ENCODE peak calls at places on chromosome 3, in nine cellular contexts. Q is bronchial epithelial cell; D is CD8-positive, alpha-beta T cell; V is stimulated activated CD4-positive, alpha-beta T cell treated with anti-CD3 and anti-CD28 coated beads, Interleukin-4, amount 100 ng/mL, for 24 hours; B is activated CD4-positive, CD25-positive, alpha-beta regulatory T cell treated with anti-CD3 and anti-CD28 coated beads, Interleukin-2, amount 50 U/mL, for 16 hours; X is substantia nigra; C is AML-193; L is nephron progenitor cell; P is hypothalamus. G is an unnamed sample.

GRCh38 chr3:77931272-77932009 is 891.5 kb downstream of the ROBO2 start:
- DNase-seq in V (no peak), C (no peak), B (no peak), D (no peak), X (no peak), P (no peak), L (no peak), Q (no peak), G (no peak)

GRCh38 chr3:53801319-53801718 is 44.9 kb downstream of the CHDH start:
- DNase-seq in B (no peak), L (no peak), X (no peak), D (no peak), C (no peak), V (no peak), P (no peak), Q (no peak), G (no peak)

GRCh38 chr3:52402101-52402521 is 42.8 kb downstream of the SEMA3G start:
- DNase-seq in X (no peak), Q (no peak), B (no peak), V (no peak), D (no peak), L (no peak), C (no peak), P (no peak), G (no peak)

GRCh38 chr3:57855943-57856342 is 99.8 kb downstream of the SLMAP start:
- DNase-seq in P (no peak), C (no peak), V (no peak), L (no peak), D (no peak), Q (no peak), B (no peak), X (no peak), G (no peak)

GRCh38 chr3:102113421-102114041 is 264.2 kb downstream of the NFKBIZ start:
- DNase-seq in V (no peak), X (no peak), L (no peak), B (no peak), Q (peak; percentile 32), D (no peak), C (no peak), P (no peak), G (no peak)

GRCh38 chr3:135412475-135412874 is 553.1 kb upstream of the PPP2R3A start:
- DNase-seq in B (no peak), D (no peak), P (no peak), L (no peak), X (no peak), V (no peak), C (no peak), Q (no peak), G (no peak)

GRCh38 chr3:159950156-159950898 is 38.3 kb upstream of the IL12A start:
- DNase-seq in D (no peak), L (no peak), Q (no peak), P (no peak), V (no peak), X (no peak), B (no peak), C (no peak), G (peak; percentile 51)

GRCh38 chr3:39133822-39134221 is 19.6 kb downstream of the CSRNP1 start:
- DNase-seq in D (no peak), Q (no peak), P (no peak), C (no peak), L (no peak), V (no peak), X (no peak), B (no peak), G (no peak)

GRCh38 chr3:37346227-37347005 is 172.0 kb upstream of the LRRFIP2 start:
- DNase-seq in Q (no peak), P (no peak), C (no peak), D (no peak), L (no peak), B (no peak), V (no peak), X (no peak), G (no peak)

GRCh38 chr3:148631124-148631903 is 66.4 kb upstream of the AGTR1 start:
- DNase-seq in C (no peak), D (no peak), L (peak; percentile 12), P (no peak), B (no peak), Q (no peak), X (no peak), V (no peak), G (peak; percentile 61)

GRCh38 chr3:51373658-51374421 is 11.3 kb upstream of the MANF start:
- DNase-seq in C (no peak), Q (no peak), V (no peak), P (no peak), L (no peak), D (no peak), X (no peak), B (no peak), G (no peak)